ENCODE peak calls at places on chromosomes 6 and 20, in six cellular contexts. One of them, this sample, is unnamed.

GRCh38 chr6:56334937-56335336 is 87.6 kb upstream of the COL21A1 start:
- DNase-seq in CD8-positive, alpha-beta T cell: no peak
- DNase-seq in heart right ventricle: no peak
- DNase-seq in H9: no peak
- DNase-seq in MM.1S: no peak
- DNase-seq in pancreas: no peak
- DNase-seq in this sample: peak

GRCh38 chr6:9623985-9624384 is 790.9 kb downstream of the TFAP2A start:
- DNase-seq in MM.1S: no peak
- DNase-seq in heart right ventricle: no peak
- DNase-seq in CD8-positive, alpha-beta T cell: no peak
- DNase-seq in H9: no peak
- DNase-seq in pancreas: no peak
- DNase-seq in this sample: no peak

GRCh38 chr20:33561981-33562601 is 72.2 kb downstream of the CBFA2T2 start:
- DNase-seq in CD8-positive, alpha-beta T cell: no peak
- DNase-seq in pancreas: no peak
- DNase-seq in H9: peak
- DNase-seq in heart right ventricle: peak
- DNase-seq in MM.1S: no peak
- DNase-seq in this sample: peak

GRCh38 chr6:8659404-8660189 is 224.3 kb upstream of the SLC35B3 start:
- DNase-seq in pancreas: no peak
- DNase-seq in heart right ventricle: no peak
- DNase-seq in MM.1S: no peak
- DNase-seq in CD8-positive, alpha-beta T cell: no peak
- DNase-seq in H9: no peak
- DNase-seq in this sample: no peak

GRCh38 chr20:44074252-44075151 is 112.5 kb downstream of the JPH2 start:
- DNase-seq in H9: no peak
- DNase-seq in pancreas: no peak
- DNase-seq in MM.1S: no peak
- DNase-seq in heart right ventricle: peak
- DNase-seq in CD8-positive, alpha-beta T cell: no peak
- DNase-seq in this sample: peak

GRCh38 chr6:1739680-1740079 is 130.0 kb downstream of the FOXC1 start:
- DNase-seq in H9: no peak
- DNase-seq in heart right ventricle: no peak
- DNase-seq in pancreas: no peak
- DNase-seq in CD8-positive, alpha-beta T cell: no peak
- DNase-seq in MM.1S: peak
- DNase-seq in this sample: no peak

GRCh38 chr6:158780963-158781691 is 38.0 kb downstream of the EZR start:
- DNase-seq in CD8-positive, alpha-beta T cell: no peak
- DNase-seq in H9: no peak
- DNase-seq in MM.1S: no peak
- DNase-seq in pancreas: peak
- DNase-seq in heart right ventricle: no peak
- DNase-seq in this sample: peak

GRCh38 chr20:52731086-52731485 is 241.1 kb upstream of the TSHZ2 start:
- DNase-seq in CD8-positive, alpha-beta T cell: no peak
- DNase-seq in heart right ventricle: no peak
- DNase-seq in MM.1S: no peak
- DNase-seq in H9: peak
- DNase-seq in pancreas: no peak
- DNase-seq in this sample: no peak

GRCh38 chr6:125769147-125769783 is 19.8 kb downstream of the HEY2 start:
- DNase-seq in H9: no peak
- DNase-seq in CD8-positive, alpha-beta T cell: no peak
- DNase-seq in heart right ventricle: no peak
- DNase-seq in MM.1S: no peak
- DNase-seq in pancreas: no peak
- DNase-seq in this sample: no peak

GRCh38 chr20:35618372-35619131 is 2.9 kb downstream of the SPAG4 start:
- DNase-seq in CD8-positive, alpha-beta T cell: no peak
- DNase-seq in pancreas: peak
- DNase-seq in heart right ventricle: no peak
- DNase-seq in H9: peak
- DNase-seq in MM.1S: no peak
- DNase-seq in this sample: peak

GRCh38 chr20:35617397-35618031 is 1.9 kb downstream of the SPAG4 start:
- DNase-seq in MM.1S: no peak
- DNase-seq in H9: peak
- DNase-seq in heart right ventricle: peak
- DNase-seq in CD8-positive, alpha-beta T cell: peak
- DNase-seq in pancreas: peak
- DNase-seq in this sample: peak

GRCh38 chr20:35620818-35621559 is 5.4 kb downstream of the SPAG4 start:
- DNase-seq in pancreas: no peak
- DNase-seq in H9: no peak
- DNase-seq in CD8-positive, alpha-beta T cell: no peak
- DNase-seq in heart right ventricle: no peak
- DNase-seq in MM.1S: no peak
- DNase-seq in this sample: no peak

GRCh38 chr20:35618032-35618371 is 2.4 kb downstream of the SPAG4 start:
- DNase-seq in pancreas: no peak
- DNase-seq in CD8-positive, alpha-beta T cell: no peak
- DNase-seq in H9: no peak
- DNase-seq in heart right ventricle: no peak
- DNase-seq in MM.1S: no peak
- DNase-seq in this sample: no peak

GRCh38 chr20:35619196-35620095 is 3.8 kb downstream of the SPAG4 start:
- DNase-seq in H9: peak
- DNase-seq in MM.1S: peak
- DNase-seq in CD8-positive, alpha-beta T cell: peak
- DNase-seq in pancreas: peak
- DNase-seq in heart right ventricle: peak
- DNase-seq in this sample: peak
- H3K27ac ChIP-seq in H9: no peak
- H3K27ac ChIP-seq in MM.1S: no peak
- H3K27ac ChIP-seq in CD8-positive, alpha-beta T cell: peak
- H3K27ac ChIP-seq in pancreas: no peak
- H3K27ac ChIP-seq in heart right ventricle: no peak
- H3K27ac ChIP-seq in this sample: no peak

GRCh38 chr6:15620616-15621015 is 42.2 kb downstream of the DTNBP1 start:
- DNase-seq in MM.1S: no peak
- DNase-seq in H9: no peak
- DNase-seq in pancreas: no peak
- DNase-seq in heart right ventricle: no peak
- DNase-seq in CD8-positive, alpha-beta T cell: no peak
- DNase-seq in this sample: no peak

GRCh38 chr6:15623282-15624116 is 39.3 kb downstream of the DTNBP1 start:
- DNase-seq in CD8-positive, alpha-beta T cell: no peak
- DNase-seq in heart right ventricle: no peak
- DNase-seq in MM.1S: peak
- DNase-seq in H9: no peak
- DNase-seq in pancreas: no peak
- DNase-seq in this sample: no peak

GRCh38 chr6:15621203-15622044 is 41.4 kb downstream of the DTNBP1 start:
- DNase-seq in MM.1S: no peak
- DNase-seq in pancreas: no peak
- DNase-seq in heart right ventricle: peak
- DNase-seq in H9: peak
- DNase-seq in CD8-positive, alpha-beta T cell: no peak
- DNase-seq in this sample: peak

GRCh38 chr6:15619330-15619729 is 43.5 kb downstream of the DTNBP1 start:
- DNase-seq in MM.1S: no peak
- DNase-seq in heart right ventricle: no peak
- DNase-seq in H9: no peak
- DNase-seq in pancreas: no peak
- DNase-seq in CD8-positive, alpha-beta T cell: no peak
- DNase-seq in this sample: no peak

GRCh38 chr6:15622045-15622750 is 40.6 kb downstream of the DTNBP1 start:
- DNase-seq in pancreas: no peak
- DNase-seq in CD8-positive, alpha-beta T cell: no peak
- DNase-seq in heart right ventricle: no peak
- DNase-seq in H9: no peak
- DNase-seq in MM.1S: no peak
- DNase-seq in this sample: no peak
- H3K27ac ChIP-seq in pancreas: no peak
- H3K27ac ChIP-seq in CD8-positive, alpha-beta T cell: no peak
- H3K27ac ChIP-seq in heart right ventricle: peak
- H3K27ac ChIP-seq in H9: no peak
- H3K27ac ChIP-seq in MM.1S: no peak
- H3K27ac ChIP-seq in this sample: no peak

DNA sequence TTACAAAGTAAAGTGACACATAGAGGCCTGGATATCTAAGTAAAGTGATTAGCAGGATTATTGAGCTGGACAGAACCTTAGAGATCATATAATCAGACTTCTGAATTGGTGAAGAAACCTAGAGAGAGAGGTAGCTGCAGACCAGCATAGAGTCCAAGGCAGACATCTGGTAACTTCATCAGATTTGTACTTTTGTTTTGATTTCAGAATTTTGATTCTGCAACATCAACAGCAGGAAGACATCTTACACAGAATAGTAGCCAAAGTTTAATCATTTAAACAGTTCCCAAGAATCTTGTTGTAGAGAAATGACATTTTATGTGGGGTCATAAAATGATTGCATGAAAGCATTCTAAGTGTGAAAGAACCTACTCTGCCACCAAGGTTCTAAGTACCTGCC is 39.3 kb downstream of the RPRD1B start:
- DNase-seq in CD8-positive, alpha-beta T cell: no peak
- DNase-seq in MM.1S: no peak
- DNase-seq in heart right ventricle: no peak
- DNase-seq in pancreas: no peak
- DNase-seq in H9: no peak
- DNase-seq in this sample: no peak
- H3K27ac ChIP-seq in CD8-positive, alpha-beta T cell: no peak
- H3K27ac ChIP-seq in MM.1S: no peak
- H3K27ac ChIP-seq in heart right ventricle: peak
- H3K27ac ChIP-seq in pancreas: no peak
- H3K27ac ChIP-seq in H9: no peak
- H3K27ac ChIP-seq in this sample: no peak

GRCh38 chr20:57556980-57557274 is 4.0 kb upstream of the PCK1 start:
- DNase-seq in MM.1S: no peak
- DNase-seq in CD8-positive, alpha-beta T cell: no peak
- DNase-seq in pancreas: no peak
- DNase-seq in H9: no peak
- DNase-seq in heart right ventricle: no peak
- DNase-seq in this sample: no peak

GRCh38 chr20:57557926-57558613 is 2.8 kb upstream of the PCK1 start:
- DNase-seq in CD8-positive, alpha-beta T cell: no peak
- DNase-seq in H9: no peak
- DNase-seq in heart right ventricle: no peak
- DNase-seq in pancreas: no peak
- DNase-seq in MM.1S: no peak
- DNase-seq in this sample: no peak

GRCh38 chr20:57558614-57559285 is 2.2 kb upstream of the PCK1 start:
- DNase-seq in CD8-positive, alpha-beta T cell: no peak
- DNase-seq in heart right ventricle: no peak
- DNase-seq in H9: no peak
- DNase-seq in pancreas: no peak
- DNase-seq in MM.1S: no peak
- DNase-seq in this sample: no peak

GRCh38 chr20:57553376-57554018 is 7.4 kb upstream of the PCK1 start:
- DNase-seq in MM.1S: no peak
- DNase-seq in H9: no peak
- DNase-seq in pancreas: no peak
- DNase-seq in CD8-positive, alpha-beta T cell: no peak
- DNase-seq in heart right ventricle: no peak
- DNase-seq in this sample: no peak

DNA sequence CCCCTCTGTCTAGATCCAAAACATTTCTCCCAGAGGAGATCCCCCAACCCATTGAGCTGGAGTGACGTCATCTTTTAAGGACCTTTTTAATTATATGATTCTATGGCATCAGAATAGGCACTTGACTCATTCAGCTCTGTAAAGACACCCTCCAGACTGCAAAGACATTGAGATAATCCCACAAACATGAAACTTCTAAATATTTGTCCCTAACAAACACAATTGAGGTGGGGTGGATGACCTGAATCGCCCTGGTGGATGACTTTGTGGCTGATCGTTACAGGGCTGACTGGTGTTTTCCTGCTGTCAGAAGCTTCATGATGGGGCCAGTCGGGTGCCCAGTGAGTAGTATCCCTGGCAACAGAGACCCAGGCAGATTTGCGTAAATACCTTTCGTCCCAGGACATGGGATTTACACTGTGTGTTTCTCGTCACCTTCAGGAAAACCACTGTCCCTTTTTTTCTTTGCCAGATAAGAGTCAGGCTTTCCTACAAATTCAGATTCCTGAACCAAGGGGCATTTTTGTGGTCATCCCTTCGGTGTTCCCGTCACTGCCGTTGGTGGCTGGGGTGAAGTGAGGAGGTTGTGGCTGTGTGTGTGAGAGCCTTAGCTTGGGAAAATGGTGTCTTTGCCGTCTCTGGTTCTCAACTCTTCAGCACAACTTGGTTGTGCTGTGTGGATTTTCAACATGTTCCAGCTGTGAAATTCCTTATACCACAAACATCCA is 5.3 kb upstream of the PCK1 start:
- DNase-seq in heart right ventricle: no peak
- DNase-seq in H9: no peak
- DNase-seq in pancreas: no peak
- DNase-seq in CD8-positive, alpha-beta T cell: no peak
- DNase-seq in MM.1S: no peak
- DNase-seq in this sample: no peak
- H3K27ac ChIP-seq in heart right ventricle: no peak
- H3K27ac ChIP-seq in H9: no peak
- H3K27ac ChIP-seq in pancreas: no peak
- H3K27ac ChIP-seq in CD8-positive, alpha-beta T cell: no peak
- H3K27ac ChIP-seq in MM.1S: no peak
- H3K27ac ChIP-seq in this sample: no peak

GRCh38 chr20:47174844-47175243 is 181.7 kb downstream of the ZMYND8 start:
- DNase-seq in CD8-positive, alpha-beta T cell: no peak
- DNase-seq in MM.1S: no peak
- DNase-seq in heart right ventricle: no peak
- DNase-seq in pancreas: no peak
- DNase-seq in H9: peak
- DNase-seq in this sample: no peak
- H3K27ac ChIP-seq in CD8-positive, alpha-beta T cell: no peak
- H3K27ac ChIP-seq in MM.1S: no peak
- H3K27ac ChIP-seq in heart right ventricle: no peak
- H3K27ac ChIP-seq in pancreas: no peak
- H3K27ac ChIP-seq in H9: no peak
- H3K27ac ChIP-seq in this sample: no peak

This sample was measured in mammary epithelial cell.